ENCODE peak calls at places on chromosomes 7 and 10, in ten cellular contexts. L, B, N, A, U, I, M, H, D and V are unnamed samples.

GRCh38 chr10:24259365-24260125 is 50.6 kb downstream of the KIAA1217 start:
- DNase-seq in D (no peak), L (no peak), B (no peak), U (no peak), H (no peak), I (no peak), M (no peak), N (no peak), A (no peak), V (no peak)

GRCh38 chr7:106166651-106167342 is 54.7 kb upstream of the SYPL1 start:
- DNase-seq in M (no peak), L (peak), I (no peak), A (no peak), N (no peak), D (peak), B (peak), H (no peak), U (no peak), V (peak)

GRCh38 chr7:80588591-80588990 is 49.9 kb upstream of the CD36 start:
- DNase-seq in N (no peak), L (peak), H (no peak), I (no peak), U (no peak), D (no peak), M (no peak), B (no peak), A (no peak), V (no peak)

GRCh38 chr7:98249106-98249505 is 2.9 kb downstream of the TECPR1 start:
- DNase-seq in A (no peak), U (no peak), B (no peak), M (no peak), I (no peak), L (no peak), N (no peak), H (no peak), D (no peak), V (no peak)

GRCh38 chr10:4771554-4772201 is 54.3 kb upstream of the AKR1E2 start:
- DNase-seq in H (no peak), A (no peak), N (no peak), U (no peak), M (no peak), L (no peak), D (no peak), I (no peak), B (no peak), V (no peak)

GRCh38 chr7:132353902-132354301 is 222.4 kb downstream of the PLXNA4 start:
- DNase-seq in L (no peak), U (no peak), H (no peak), N (no peak), D (no peak), A (no peak), B (no peak), I (no peak), M (no peak), V (no peak)

GRCh38 chr7:131034166-131034881 is 293.4 kb upstream of the MKLN1 start:
- DNase-seq in M (no peak), L (no peak), I (no peak), A (no peak), B (no peak), N (no peak), D (no peak), H (no peak), U (no peak), V (no peak)

GRCh38 chr10:13536674-13537366 is 8.0 kb upstream of the BEND7 start:
- DNase-seq in A (peak), N (peak), L (peak), M (no peak), H (no peak), U (no peak), I (peak), B (peak), D (peak), V (peak)

GRCh38 chr10:89793649-89794254 is 92.4 kb downstream of the KIF20B start:
- DNase-seq in I (no peak), U (no peak), L (peak), N (no peak), M (no peak), D (peak), H (no peak), A (no peak), B (peak), V (no peak)

GRCh38 chr7:47804767-47805545 is 143.3 kb downstream of the PKD1L1 start:
- DNase-seq in D (no peak), U (no peak), I (no peak), H (no peak), N (no peak), M (no peak), A (no peak), B (no peak), L (no peak), V (no peak)

GRCh38 chr7:91239171-91239604 is 25.0 kb upstream of the FZD1 start:
- DNase-seq in B (no peak), M (no peak), D (no peak), I (no peak), H (no peak), L (no peak), U (no peak), N (no peak), A (no peak), V (no peak)

GRCh38 chr10:60167056-60167455 is 222.6 kb downstream of the ANK3 start:
- DNase-seq in H (no peak), D (no peak), M (no peak), B (no peak), N (no peak), I (no peak), L (no peak), U (no peak), A (no peak), V (no peak)

GRCh38 chr7:64951250-64951848 is 39.5 kb downstream of the ZNF117 start:
- DNase-seq in B (peak), N (no peak), U (no peak), I (no peak), M (no peak), L (peak), A (no peak), H (no peak), D (no peak), V (no peak)

GRCh38 chr10:69819713-69820506 is 18.2 kb downstream of the COL13A1 start:
- DNase-seq in D (no peak), N (no peak), B (no peak), M (no peak), H (no peak), A (no peak), L (no peak), U (no peak), I (no peak), V (no peak)

GRCh38 chr10:3429651-3430050 is 257.1 kb upstream of the PITRM1 start:
- DNase-seq in N (no peak), M (no peak), U (no peak), A (no peak), I (no peak), D (no peak), H (no peak), L (no peak), B (no peak), V (no peak)

GRCh38 chr7:29091121-29091601 is 55.2 kb downstream of the CPVL start:
- DNase-seq in D (no peak), A (no peak), H (no peak), L (no peak), I (no peak), U (no peak), M (no peak), B (no peak), N (no peak), V (peak)

GRCh38 chr7:38950309-38950708 is 27.4 kb upstream of the POU6F2 start:
- DNase-seq in I (no peak), U (no peak), A (no peak), L (peak), B (no peak), H (no peak), N (no peak), D (no peak), M (no peak), V (no peak)

GRCh38 chr10:70374775-70375614 is 7.4 kb downstream of the LRRC20 start:
- DNase-seq in D (no peak), A (no peak), I (no peak), B (no peak), N (no peak), M (no peak), U (no peak), L (no peak), H (no peak), V (no peak)

GRCh38 chr10:119424591-119424975 is 117.9 kb downstream of the RGS10 start:
- DNase-seq in U (no peak), B (no peak), H (no peak), L (no peak), M (no peak), I (no peak), D (no peak), N (no peak), A (no peak), V (no peak)

GRCh38 chr10:8033812-8034665 is 20.4 kb upstream of the GATA3 start:
- DNase-seq in D (no peak), B (no peak), M (no peak), U (no peak), A (no peak), N (no peak), I (peak), H (peak), L (no peak), V (no peak)

GRCh38 chr10:104925232-104925851 is 284.3 kb downstream of the SORCS3 start:
- DNase-seq in D (peak), N (no peak), A (no peak), B (peak), M (no peak), U (no peak), I (no peak), L (peak), H (no peak), V (peak)

GRCh38 chr7:137990251-137990901 is 11.5 kb downstream of the CREB3L2 start:
- DNase-seq in I (no peak), M (no peak), U (no peak), A (no peak), B (no peak), D (no peak), N (peak), L (no peak), H (no peak), V (no peak)

GRCh38 chr7:27392477-27392876 is 149.9 kb downstream of the EVX1 start:
- DNase-seq in M (no peak), D (no peak), B (no peak), I (no peak), N (no peak), A (no peak), H (no peak), L (no peak), U (no peak), V (no peak)

GRCh38 chr7:37526623-37527022 is 78.0 kb upstream of the ELMO1 start:
- DNase-seq in U (no peak), L (no peak), M (no peak), I (no peak), N (no peak), A (no peak), H (no peak), B (no peak), D (no peak), V (no peak)

GRCh38 chr7:42238709-42239395 is 1.8 kb upstream of the GLI3 start:
- DNase-seq in B (no peak), I (no peak), N (no peak), L (no peak), M (no peak), U (no peak), D (no peak), A (no peak), H (peak), V (no peak)

GRCh38 chr10:15370212-15370740 is 813 bp downstream of the FAM171A1 start:
- DNase-seq in M (no peak), D (peak), A (peak), L (no peak), B (peak), H (peak), N (no peak), I (peak), U (no peak), V (no peak)

GRCh38 chr7:116145245-116145852 is 65.0 kb upstream of the TES start:
- DNase-seq in M (no peak), L (no peak), B (no peak), H (no peak), I (no peak), U (no peak), A (no peak), D (no peak), N (no peak), V (no peak)

GRCh38 chr7:41918597-41918996 is 215.7 kb upstream of the INHBA start:
- DNase-seq in D (no peak), I (no peak), H (no peak), B (no peak), U (no peak), L (no peak), A (no peak), N (no peak), M (no peak), V (no peak)

GRCh38 chr10:88624840-88625239 is 38.3 kb downstream of the LIPJ start:
- DNase-seq in U (no peak), N (no peak), L (no peak), D (no peak), A (no peak), M (no peak), H (no peak), B (no peak), I (no peak), V (no peak)

GRCh38 chr7:121604627-121605296 is 208.7 kb upstream of the FAM3C start:
- DNase-seq in A (no peak), U (no peak), H (no peak), I (no peak), B (no peak), L (no peak), D (no peak), N (no peak), M (no peak), V (no peak)

GRCh38 chr10:34157501-34157900 is 657.6 kb downstream of the PARD3 start:
- DNase-seq in H (no peak), B (no peak), D (no peak), I (no peak), N (no peak), L (no peak), M (no peak), U (no peak), A (no peak), V (no peak)

GRCh38 chr10:70954373-70954772 is 66.0 kb upstream of the PCBD1 start:
- DNase-seq in H (no peak), N (no peak), B (no peak), U (no peak), I (peak), M (no peak), A (peak), L (no peak), D (no peak), V (no peak)

GRCh38 chr7:98223351-98223897 is 12.2 kb downstream of the BHLHA15 start:
- DNase-seq in D (no peak), B (peak), H (no peak), A (peak), I (no peak), N (no peak), U (no peak), M (no peak), L (no peak), V (no peak)

GRCh38 chr7:1939434-1940401 is 269.6 kb downstream of the ELFN1 start:
- DNase-seq in U (no peak), I (peak), H (no peak), N (no peak), M (no peak), A (peak), B (no peak), D (no peak), L (no peak), V (no peak)

GRCh38 chr7:153324094-153324493 is 564.5 kb downstream of the ACTR3B start:
- DNase-seq in A (no peak), M (no peak), H (no peak), D (no peak), I (no peak), U (no peak), B (no peak), L (no peak), N (no peak), V (no peak)

GRCh38 chr7:153320728-153321127 is 561.2 kb downstream of the ACTR3B start:
- DNase-seq in H (no peak), D (no peak), B (no peak), N (no peak), M (no peak), U (no peak), I (no peak), L (no peak), A (no peak), V (no peak)

DNA sequence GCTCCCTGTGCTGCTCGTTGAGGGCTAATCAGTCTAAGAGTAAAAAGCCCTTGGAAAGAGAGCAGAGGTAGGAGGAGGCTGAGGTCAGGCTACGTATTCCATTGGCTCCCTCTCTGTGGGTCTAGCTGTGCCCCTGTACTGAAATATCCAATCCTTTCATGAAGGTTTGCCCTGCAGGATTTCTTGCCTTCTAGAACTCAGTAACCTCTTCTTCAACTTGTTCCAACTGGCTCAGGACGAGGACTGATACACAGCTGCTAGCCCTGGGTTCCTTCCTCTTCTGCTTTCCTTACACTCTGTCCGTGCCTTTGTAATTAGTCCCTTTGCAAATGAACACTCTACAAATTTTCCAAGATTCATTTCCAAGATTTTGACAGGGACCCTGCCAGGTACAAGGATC is 560.5 kb downstream of the ACTR3B start:
- DNase-seq in H (no peak), B (no peak), I (no peak), U (no peak), N (no peak), A (no peak), D (no peak), M (no peak), L (no peak), V (no peak)
- H3K4me3 ChIP-seq in H (no peak), B (no peak), I (no peak), U (no peak), N (no peak), A (no peak), D (no peak), M (no peak), L (no peak), V (no peak)

GRCh38 chr10:93570383-93570782 is 3.9 kb downstream of the FFAR4 start:
- DNase-seq in U (no peak), I (no peak), L (no peak), A (no peak), N (no peak), D (no peak), H (no peak), B (no peak), M (no peak), V (no peak)

GRCh38 chr10:93568105-93568390 is 1.6 kb downstream of the FFAR4 start:
- DNase-seq in M (no peak), N (no peak), A (no peak), D (no peak), B (no peak), U (no peak), H (no peak), L (no peak), I (no peak), V (no peak)

GRCh38 chr10:93567277-93568104 is 1.0 kb downstream of the FFAR4 start:
- DNase-seq in B (no peak), U (no peak), N (no peak), M (no peak), I (no peak), D (no peak), H (no peak), A (no peak), L (no peak), V (no peak)

GRCh38 chr10:93565421-93565820 is 1.0 kb upstream of the FFAR4 start:
- DNase-seq in U (no peak), H (no peak), M (no peak), N (no peak), I (no peak), D (no peak), A (no peak), B (no peak), L (no peak), V (no peak)

GRCh38 chr10:93566435-93567276 is at the start of gene FFAR4:
- DNase-seq in M (no peak), N (no peak), L (peak), H (no peak), U (no peak), I (peak), D (peak), A (no peak), B (no peak), V (peak)
- TF ChIP-seq POLR2A in M (no peak), N (no peak), L (peak), H (no peak), U (no peak), I (no peak), D (no peak), A (no peak), B (no peak), V (no peak)

DNA sequence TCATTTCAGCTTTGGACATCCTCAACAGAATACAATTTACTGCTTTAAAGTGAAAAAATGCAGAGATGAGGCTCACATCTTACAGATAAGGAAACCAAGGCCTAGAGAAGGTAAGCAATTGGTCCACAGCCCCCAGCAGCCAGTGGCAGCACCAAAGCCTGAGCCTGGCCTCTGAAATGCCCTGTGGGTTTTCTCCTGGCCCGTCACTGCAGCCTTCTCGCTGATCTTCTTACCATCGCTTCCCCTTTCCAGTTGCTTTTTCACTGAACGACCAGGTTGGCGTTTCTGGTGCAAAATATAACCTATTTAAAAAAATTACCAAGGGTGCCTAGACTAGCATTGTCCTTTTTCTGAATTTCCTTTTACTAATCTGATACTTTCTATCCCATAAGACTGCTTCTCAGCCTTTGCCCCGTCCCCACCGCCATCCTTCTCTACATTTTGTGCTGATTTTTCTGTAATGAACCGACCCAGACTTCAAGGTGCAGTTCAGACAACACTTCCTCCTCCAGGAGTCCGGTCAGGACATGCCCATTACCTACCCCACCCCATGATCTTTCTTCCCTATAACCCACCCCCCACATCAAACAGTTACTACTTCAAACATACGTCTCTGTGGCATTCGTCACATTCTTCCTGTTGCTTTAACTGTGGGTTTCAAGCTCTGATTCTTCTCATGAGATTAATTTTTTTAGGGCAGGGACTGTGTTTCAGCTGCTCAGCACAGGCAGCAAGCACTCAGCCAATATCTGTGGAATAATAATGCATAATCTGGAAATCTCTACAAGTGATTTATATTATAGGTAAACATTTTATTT is 289.4 kb downstream of the DNAJB6 start:
- DNase-seq in L (no peak), H (peak), I (no peak), U (no peak), B (no peak), D (no peak), N (no peak), A (no peak), M (no peak), V (no peak)
- H3K4me3 ChIP-seq in L (no peak), H (no peak), I (no peak), U (no peak), B (no peak), D (no peak), N (no peak), A (no peak), M (no peak), V (no peak)

GRCh38 chr10:48684463-48684791 is 246 bp upstream of the WDFY4 start:
- DNase-seq in H (no peak), U (no peak), L (no peak), A (no peak), I (no peak), N (no peak), B (no peak), D (no peak), M (no peak), V (no peak)

GRCh38 chr10:48685731-48686130 is 1.1 kb downstream of the WDFY4 start:
- DNase-seq in B (no peak), A (no peak), L (no peak), I (no peak), H (no peak), D (no peak), U (no peak), N (no peak), M (no peak), V (no peak)

GRCh38 chr10:48683424-48683823 is 1.2 kb upstream of the WDFY4 start:
- DNase-seq in N (no peak), A (no peak), I (no peak), H (no peak), U (no peak), D (no peak), L (no peak), M (no peak), B (no peak), V (no peak)

GRCh38 chr10:48683893-48684292 is 780 bp upstream of the WDFY4 start:
- DNase-seq in H (no peak), D (no peak), U (no peak), L (no peak), A (no peak), N (no peak), M (no peak), B (no peak), I (no peak), V (no peak)

GRCh38 chr10:48684792-48685651 is at the start of gene WDFY4:
- DNase-seq in D (no peak), L (no peak), B (no peak), N (no peak), A (peak), M (no peak), H (no peak), U (no peak), I (no peak), V (no peak)
- TF ChIP-seq POLR2A in D (no peak), L (no peak), B (no peak), N (no peak), A (no peak), M (no peak), H (no peak), U (no peak), I (no peak), V (no peak)

GRCh38 chr10:80662429-80663211 is 124.9 kb downstream of the SH2D4B start:
- DNase-seq in M (peak), A (peak), I (peak), B (peak), N (peak), D (peak), U (peak), H (peak), L (peak), V (peak)
- H3K4me3 ChIP-seq in M (peak), A (peak), I (no peak), B (no peak), N (peak), D (no peak), U (no peak), H (no peak), L (peak), V (peak)